ENCODE peak calls at places on chromosome 15, in six cellular contexts. Q is aorta; M is neural progenitor cell; V is AG04450; D is SJSA1; C is naive thymus-derived CD4-positive, alpha-beta T cell. X is an unnamed sample. For H3K9me3, the result is how much of the 10 kb centered on the place peaks cover.

GRCh38 chr15:52082197-52083036 is 30.2 kb downstream of the BCL2L10 start:
- DNase-seq in Q (no peak), M (peak), V (peak), D (no peak), C (no peak), X (no peak)

GRCh38 chr15:79427781-79428598 is 4.1 kb upstream of the MINAR1 start:
- DNase-seq in Q (no peak), M (no peak), V (no peak), D (no peak), C (no peak), X (no peak)

GRCh38 chr15:70047386-70048195 is 50.1 kb downstream of the TLE3 start:
- DNase-seq in Q (no peak), M (no peak), V (no peak), D (no peak), C (no peak), X (peak)

GRCh38 chr15:76235186-76235826 is 76.0 kb downstream of the ETFA start:
- DNase-seq in Q (no peak), M (peak), V (peak), D (no peak), C (no peak), X (peak)

GRCh38 chr15:38145671-38146111 is 106.9 kb upstream of the SPRED1 start:
- DNase-seq in Q (no peak), M (peak), V (no peak), D (no peak), C (no peak), X (no peak)

GRCh38 chr15:76150971-76151598 is 91.3 kb downstream of the TMEM266 start:
- DNase-seq in Q (peak), M (peak), V (peak), D (peak), C (peak), X (peak)

GRCh38 chr15:63489352-63489751 is 15.0 kb upstream of the USP3 start:
- DNase-seq in Q (no peak), M (no peak), V (no peak), D (no peak), C (no peak), X (no peak)

GRCh38 chr15:62805502-62805901 is 237.0 kb upstream of the TPM1 start:
- DNase-seq in Q (no peak), M (no peak), V (no peak), D (no peak), C (no peak), X (no peak)

GRCh38 chr15:63121382-63122001 is at the start of gene LACTB:
- DNase-seq in Q (peak), M (peak), V (peak), D (peak), C (peak), X (peak)

GRCh38 chr15:26630857-26631256 is 142.0 kb downstream of the GABRB3 start:
- DNase-seq in Q (no peak), M (no peak), V (no peak), D (no peak), C (no peak), X (no peak)

GRCh38 chr15:61796056-61796455 is 264.2 kb downstream of the VPS13C start:
- DNase-seq in Q (no peak), M (no peak), V (no peak), D (no peak), C (no peak), X (no peak)

GRCh38 chr15:40048155-40048792 is 9.3 kb upstream of the SRP14 start:
- DNase-seq in Q (peak), M (no peak), V (no peak), D (peak), C (peak), X (no peak)

GRCh38 chr15:95127356-95127755 is 896.0 kb downstream of the MCTP2 start:
- DNase-seq in Q (no peak), M (no peak), V (no peak), D (no peak), C (no peak), X (no peak)

GRCh38 chr15:29924750-29925149 is 102.5 kb upstream of the TJP1 start:
- DNase-seq in Q (peak), M (peak), V (peak), D (peak), C (no peak), X (no peak)

GRCh38 chr15:79644091-79644490 is 212.0 kb downstream of the MINAR1 start:
- DNase-seq in Q (no peak), M (no peak), V (peak), D (peak), C (no peak), X (no peak)

GRCh38 chr15:98856540-98856907 is 151.1 kb downstream of the PGPEP1L start:
- DNase-seq in Q (no peak), M (no peak), V (peak), D (peak), C (no peak), X (no peak)

GRCh38 chr15:89677381-89677780 is 1.8 kb downstream of the PLIN1 start:
- DNase-seq in Q (no peak), M (no peak), V (no peak), D (peak), C (no peak), X (no peak)

GRCh38 chr15:29438714-29439076 is 169.1 kb upstream of the NSMCE3 start:
- DNase-seq in Q (no peak), M (no peak), V (no peak), D (no peak), C (no peak), X (no peak)

GRCh38 chr15:68434021-68434420 is 2.1 kb upstream of the ITGA11 start:
- DNase-seq in Q (no peak), M (no peak), V (no peak), D (peak), C (no peak), X (no peak)

GRCh38 chr15:78624651-78625590 is 4.1 kb upstream of the CHRNA3 start:
- DNase-seq in Q (no peak), M (no peak), V (no peak), D (peak), C (no peak), X (no peak)

DNA sequence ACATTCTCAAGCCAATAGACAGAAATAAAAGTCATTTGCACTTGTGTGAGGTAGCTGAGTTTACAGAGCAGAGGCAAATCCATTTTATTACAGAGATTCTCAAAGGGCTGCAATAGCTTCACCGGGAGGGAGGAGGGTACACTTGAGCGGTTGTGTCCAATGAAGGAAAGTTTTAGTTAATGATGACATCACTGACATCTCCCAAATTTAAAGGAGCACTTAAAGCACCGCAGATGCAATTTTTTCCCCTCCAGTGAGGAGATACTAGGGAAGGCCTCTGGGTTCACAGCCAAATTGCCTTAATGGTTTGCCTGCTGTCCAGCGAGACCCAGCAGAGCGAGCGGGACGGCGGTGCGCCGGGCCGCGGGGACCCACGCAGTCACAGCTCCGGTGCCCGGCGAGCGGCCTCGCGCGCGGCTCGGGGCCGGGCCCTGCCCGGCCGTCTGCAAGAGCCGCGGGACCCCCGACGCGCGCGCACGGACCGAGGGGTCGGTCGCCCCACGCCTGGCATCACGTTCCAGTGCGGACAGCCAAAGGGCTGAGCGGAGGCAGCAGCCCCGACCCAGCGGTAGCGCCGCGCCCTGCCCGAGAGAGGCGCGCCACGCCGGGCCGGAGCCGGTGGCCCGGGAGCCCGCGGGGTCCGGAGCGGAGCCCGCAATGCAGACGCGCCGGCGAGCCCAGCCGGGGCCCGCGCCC is 160.5 kb upstream of the CHRNA7 start:
- DNase-seq in Q (no peak), M (peak), V (no peak), D (no peak), C (no peak), X (no peak)
- H3K4me3 ChIP-seq in Q (peak), M (peak), V (peak), D (peak), C (no peak), X (no peak)

GRCh38 chr15:66780973-66781718 is 79.1 kb downstream of the SMAD6 start:
- DNase-seq in Q (peak), M (no peak), V (no peak), D (no peak), C (no peak), X (no peak)

GRCh38 chr15:66778716-66779115 is 76.7 kb downstream of the SMAD6 start:
- DNase-seq in Q (no peak), M (no peak), V (no peak), D (no peak), C (no peak), X (no peak)

GRCh38 chr15:66778314-66778665 is 76.3 kb downstream of the SMAD6 start:
- DNase-seq in Q (no peak), M (no peak), V (no peak), D (no peak), C (no peak), X (no peak)

GRCh38 chr15:66779331-66780009 is 77.4 kb downstream of the SMAD6 start:
- DNase-seq in Q (no peak), M (no peak), V (no peak), D (no peak), C (no peak), X (no peak)

DNA sequence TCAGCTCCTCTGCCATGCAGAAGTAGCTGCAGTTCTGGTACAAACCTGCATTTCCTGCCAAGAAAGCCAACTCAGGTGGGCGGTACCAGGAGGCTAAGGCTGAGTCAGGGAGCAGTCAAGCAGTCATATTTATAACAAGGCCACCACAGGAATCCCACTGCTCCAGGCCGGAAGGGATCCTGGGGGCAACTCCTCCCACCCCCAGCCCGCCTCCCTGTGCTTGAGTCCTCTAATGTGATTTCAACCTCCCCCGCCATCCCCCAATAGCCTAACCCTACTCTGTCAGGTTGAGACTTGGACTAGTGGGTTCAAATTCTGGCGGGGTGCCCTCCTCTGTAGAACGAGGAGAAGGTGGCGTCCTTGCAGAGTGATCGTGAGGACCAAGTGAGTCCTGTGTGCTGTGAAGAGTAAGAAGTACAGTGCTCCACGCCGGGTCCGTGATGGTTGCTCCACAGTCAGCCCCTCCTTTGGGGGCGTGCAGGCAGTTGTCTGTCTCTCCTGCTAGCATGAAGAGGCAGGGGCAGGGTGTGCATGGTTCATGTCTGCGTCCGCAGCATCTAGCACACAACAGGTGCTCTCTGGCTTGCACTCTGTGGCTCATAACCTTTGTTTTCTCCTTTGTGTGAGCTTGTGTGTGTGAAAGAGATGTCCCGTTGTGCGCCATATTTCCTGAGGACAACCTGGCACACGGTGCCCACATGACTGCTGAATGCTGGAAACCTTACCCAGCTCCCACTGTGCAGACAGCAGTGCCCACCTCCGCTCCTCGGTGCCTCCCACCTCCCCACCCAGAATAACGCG is 78.3 kb downstream of the SMAD6 start:
- DNase-seq in Q (peak), M (no peak), V (peak), D (peak), C (no peak), X (no peak)
- H3K27ac ChIP-seq in Q (no peak), M (no peak), V (peak), D (peak), C (no peak), X (no peak)

DNA sequence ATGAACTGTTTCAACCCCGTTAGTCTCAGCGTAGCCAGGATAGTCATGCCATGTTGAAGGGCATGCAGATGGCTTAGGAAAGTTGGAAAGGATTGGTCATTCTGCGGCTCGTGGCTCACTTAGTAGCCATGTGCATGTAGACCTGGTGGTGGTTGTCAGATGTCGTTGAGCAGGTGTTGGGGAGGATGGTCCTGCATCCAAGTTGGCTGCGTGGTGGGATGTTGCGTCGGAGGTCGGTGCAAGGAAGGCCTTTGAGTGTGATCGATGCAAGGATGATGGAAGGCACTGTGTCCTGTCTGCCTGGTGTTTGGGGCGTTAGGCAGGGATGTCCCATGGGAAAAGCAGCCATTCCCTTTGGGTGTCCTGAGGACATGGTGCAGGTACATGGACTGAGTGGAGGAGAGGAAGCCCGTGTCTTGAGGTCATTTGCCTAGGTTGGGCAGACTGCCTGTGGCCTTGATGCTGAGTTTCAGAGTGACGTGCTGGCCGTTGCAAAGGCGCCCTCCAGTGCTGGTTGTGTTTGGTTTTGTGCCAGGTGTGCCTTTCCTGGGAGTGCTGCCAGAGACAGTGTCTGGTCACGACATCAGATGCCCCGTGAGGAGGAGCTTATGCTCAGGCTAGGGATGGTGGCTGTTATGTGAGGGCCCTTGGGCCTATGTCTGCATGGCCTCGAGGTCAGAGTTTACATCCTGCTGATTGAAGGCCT is 103.4 kb downstream of the SNRPN start:
- DNase-seq in Q (no peak), M (no peak), V (no peak), D (peak), C (no peak), X (no peak)
- H3K9me3 ChIP-seq in Q (half or more), M (under half), V (half or more), D (half or more), C (half or more), X (half or more)

GRCh38 chr15:24766511-24767133 is 91.0 kb downstream of the NPAP1 start:
- DNase-seq in Q (no peak), M (no peak), V (no peak), D (no peak), C (no peak), X (no peak)

GRCh38 chr15:24777307-24777706 is 101.7 kb downstream of the NPAP1 start:
- DNase-seq in Q (no peak), M (no peak), V (no peak), D (no peak), C (no peak), X (no peak)

GRCh38 chr15:24772709-24773373 is 97.3 kb downstream of the NPAP1 start:
- DNase-seq in Q (peak), M (peak), V (peak), D (no peak), C (peak), X (peak)

GRCh38 chr15:24772256-24772655 is 96.7 kb downstream of the NPAP1 start:
- DNase-seq in Q (no peak), M (peak), V (no peak), D (no peak), C (no peak), X (no peak)
- H3K4me3 ChIP-seq in Q (peak), M (peak), V (peak), D (no peak), C (no peak), X (peak)

DNA sequence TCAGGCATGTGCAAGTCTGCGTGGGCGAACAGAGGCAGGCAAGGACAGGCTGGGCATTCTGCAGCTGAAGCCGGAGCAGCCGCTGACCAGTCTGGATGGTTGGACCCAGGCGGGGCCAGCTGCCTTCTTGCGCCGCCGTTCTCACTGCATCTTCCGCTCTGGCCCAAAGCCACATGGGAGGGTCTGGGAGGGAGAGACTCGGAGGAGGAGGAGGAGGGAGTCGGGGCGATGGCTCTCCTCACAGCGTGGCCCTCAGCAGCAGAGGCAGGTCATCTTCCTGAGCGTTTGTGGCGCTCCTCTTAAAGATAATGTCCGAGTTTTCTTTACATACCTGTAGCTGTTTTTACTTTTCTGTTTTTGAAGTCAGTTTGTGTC is 5.9 kb downstream of the CLK3 start:
- DNase-seq in Q (no peak), M (no peak), V (no peak), D (no peak), C (no peak), X (no peak)
- H3K27ac ChIP-seq in Q (no peak), M (no peak), V (no peak), D (no peak), C (peak), X (no peak)

GRCh38 chr15:21262851-21263400 is 177.4 kb downstream of the POTEB3 start:
- DNase-seq in Q (no peak), M (no peak), V (no peak), D (no peak), C (no peak), X (no peak)

GRCh38 chr15:21261396-21261964 is 178.8 kb downstream of the POTEB3 start:
- DNase-seq in Q (peak), M (no peak), V (no peak), D (no peak), C (no peak), X (no peak)

GRCh38 chr15:21267231-21267630 is 173.1 kb downstream of the POTEB3 start:
- DNase-seq in Q (no peak), M (no peak), V (no peak), D (no peak), C (no peak), X (no peak)

GRCh38 chr15:21260966-21261395 is 179.3 kb downstream of the POTEB3 start:
- DNase-seq in Q (peak), M (no peak), V (no peak), D (peak), C (no peak), X (no peak)

GRCh38 chr15:21261965-21262850 is 178.1 kb downstream of the POTEB3 start:
- DNase-seq in Q (peak), M (no peak), V (no peak), D (peak), C (no peak), X (no peak)
- H3K9me3 ChIP-seq in Q (under half), M (half or more), V (under half), D (under half), C (under half), X (under half)

DNA sequence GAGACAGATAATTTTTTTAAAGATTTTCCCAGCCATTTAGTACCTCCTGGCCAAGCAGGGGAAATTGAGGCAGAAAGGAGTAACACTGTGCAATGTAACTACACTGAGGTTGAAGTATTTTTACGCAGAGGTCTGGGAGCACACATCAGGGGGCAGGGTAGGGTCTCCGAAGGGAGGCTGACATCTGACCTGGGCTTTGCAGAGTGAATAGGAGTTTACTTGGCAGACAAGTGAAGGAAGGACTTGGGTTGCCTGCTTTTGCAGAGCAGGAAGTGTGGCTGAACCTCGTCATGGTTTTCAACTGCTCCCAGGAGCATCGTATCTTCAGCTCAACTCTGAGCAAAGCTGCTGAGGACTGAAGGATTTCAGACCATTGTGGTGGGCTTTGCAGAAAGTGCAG is 66.2 kb downstream of the LRRK1 start:
- DNase-seq in Q (no peak), M (no peak), V (no peak), D (no peak), C (no peak), X (no peak)
- H3K4me3 ChIP-seq in Q (no peak), M (no peak), V (no peak), D (no peak), C (no peak), X (no peak)